ENCODE peak calls at places on chromosome 18, in five cellular contexts. W is PC-3, D is GM23248, Y is MM.1S, P is hepatocyte. Q is an unnamed sample.

GRCh38 chr18:45291616-45292612 is 323.4 kb upstream of the SLC14A2 start:
- DNase-seq in P (peak; percentile 51), W (no peak), Y (no peak), D (peak; percentile 56), Q (no peak)

GRCh38 chr18:75133721-75134645 is 75.0 kb downstream of the PTGR3 start:
- DNase-seq in W (no peak), P (no peak), D (no peak), Y (no peak), Q (no peak)

GRCh38 chr18:59298871-59299270 is 19.6 kb downstream of the CPLX4 start:
- DNase-seq in W (no peak), D (no peak), P (no peak), Y (no peak), Q (no peak)

GRCh38 chr18:47987456-47987735 is 56.9 kb upstream of the SMAD2 start:
- DNase-seq in D (no peak), P (no peak), Y (no peak), W (no peak), Q (no peak)

GRCh38 chr18:25056456-25056855 is 295.5 kb downstream of the ZNF521 start:
- DNase-seq in P (no peak), Y (no peak), D (no peak), W (no peak), Q (no peak)

GRCh38 chr18:3207565-3207964 is 12.2 kb downstream of the MYOM1 start:
- DNase-seq in Y (no peak), W (peak; percentile 80), D (peak; percentile 62), P (peak; percentile 40), Q (no peak)

GRCh38 chr18:9549405-9549804 is 65.0 kb downstream of the PPP4R1 start:
- DNase-seq in D (no peak), Y (no peak), W (peak; percentile 32), P (no peak), Q (peak; percentile 24)

GRCh38 chr18:6763524-6763923 is 34.0 kb downstream of the ARHGAP28 start:
- DNase-seq in W (no peak), P (no peak), Y (no peak), D (no peak), Q (no peak)

GRCh38 chr18:2991241-2991640 is 21.7 kb downstream of the LPIN2 start:
- DNase-seq in W (no peak), Y (no peak), P (no peak), D (no peak), Q (no peak)

GRCh38 chr18:67845035-67845434 is 328.5 kb upstream of the DSEL start:
- DNase-seq in Y (no peak), P (no peak), D (peak; percentile 24), W (peak; percentile 57), Q (no peak)

GRCh38 chr18:13039806-13040205 is 48.6 kb downstream of the CEP192 start:
- DNase-seq in D (peak; percentile 14), W (no peak), P (no peak), Y (no peak), Q (no peak)

GRCh38 chr18:49544362-49544761 is 17.5 kb upstream of the LIPG start:
- DNase-seq in Y (no peak), D (no peak), P (no peak), W (no peak), Q (no peak)

GRCh38 chr18:58870130-58870529 is 5.5 kb downstream of the ZNF532 start:
- DNase-seq in Y (no peak), D (no peak), P (no peak), W (no peak), Q (no peak)

GRCh38 chr18:3345452-3345851 is 83.5 kb downstream of the MYL12B start:
- DNase-seq in Y (no peak), D (peak; percentile 55), P (no peak), W (no peak), Q (no peak)

GRCh38 chr18:67266591-67267237 is 249.8 kb downstream of the DSEL start:
- DNase-seq in Y (no peak), D (peak; percentile 81), W (peak; percentile 75), P (no peak), Q (no peak)

GRCh38 chr18:39655341-39655740 is 2089.7 kb upstream of the CELF4 start:
- DNase-seq in D (no peak), W (no peak), P (no peak), Y (no peak), Q (no peak)

GRCh38 chr18:48608581-48608980 is 69.8 kb downstream of the CTIF start:
- DNase-seq in Y (no peak), W (no peak), P (no peak), D (no peak), Q (no peak)

GRCh38 chr18:40404284-40404683 is 1550.8 kb upstream of the PIK3C3 start:
- DNase-seq in D (peak; percentile 60), W (no peak), P (no peak), Y (no peak), Q (no peak)

GRCh38 chr18:28045880-28046279 is 131.1 kb downstream of the CDH2 start:
- DNase-seq in Y (no peak), D (peak; percentile 46), W (no peak), P (no peak), Q (no peak)

GRCh38 chr18:35041752-35042379 is 653 bp downstream of the MAPRE2 start:
- DNase-seq in P (no peak), W (no peak), Y (peak; percentile 13), D (peak; percentile 32), Q (no peak)

GRCh38 chr18:24590946-24591345 is 130.5 kb downstream of the HRH4 start:
- DNase-seq in D (no peak), P (no peak), Y (no peak), W (no peak), Q (no peak)

GRCh38 chr18:37537868-37538525 is 27.6 kb downstream of the CELF4 start:
- DNase-seq in W (peak; percentile 41), D (peak; percentile 83), P (peak; percentile 87), Y (peak; percentile 36), Q (peak; percentile 62)

GRCh38 chr18:63003899-63004298 is 288.6 kb downstream of the PHLPP1 start:
- DNase-seq in D (no peak), Y (no peak), W (peak; percentile 18), P (no peak), Q (no peak)

DNA sequence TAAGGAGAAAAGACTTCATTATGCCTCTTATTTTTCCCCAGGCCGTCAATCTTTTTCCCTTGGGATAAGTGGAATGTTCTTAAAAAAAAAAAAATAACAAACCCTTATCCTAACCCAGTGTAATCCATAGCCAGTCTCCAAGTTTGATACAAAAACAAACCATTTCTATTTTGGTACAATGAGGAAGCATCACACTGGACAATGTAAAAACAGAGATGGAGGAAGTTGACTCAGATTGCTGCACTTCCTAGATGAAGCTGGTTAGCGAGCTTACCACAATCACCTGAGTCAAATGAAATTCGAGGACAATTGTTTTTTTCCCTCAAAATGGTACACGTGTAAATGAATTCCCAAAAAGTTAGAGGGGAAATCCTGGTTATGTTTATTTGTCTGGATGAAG is 259.7 kb downstream of the TCF4 start:
- DNase-seq in Y (no peak), P (no peak), D (peak; percentile 56), W (no peak), Q (no peak)
- TF ChIP-seq EZH2phosphoT487 in Y (no peak), P (no peak), D (no peak), W (no peak), Q (no peak)

DNA sequence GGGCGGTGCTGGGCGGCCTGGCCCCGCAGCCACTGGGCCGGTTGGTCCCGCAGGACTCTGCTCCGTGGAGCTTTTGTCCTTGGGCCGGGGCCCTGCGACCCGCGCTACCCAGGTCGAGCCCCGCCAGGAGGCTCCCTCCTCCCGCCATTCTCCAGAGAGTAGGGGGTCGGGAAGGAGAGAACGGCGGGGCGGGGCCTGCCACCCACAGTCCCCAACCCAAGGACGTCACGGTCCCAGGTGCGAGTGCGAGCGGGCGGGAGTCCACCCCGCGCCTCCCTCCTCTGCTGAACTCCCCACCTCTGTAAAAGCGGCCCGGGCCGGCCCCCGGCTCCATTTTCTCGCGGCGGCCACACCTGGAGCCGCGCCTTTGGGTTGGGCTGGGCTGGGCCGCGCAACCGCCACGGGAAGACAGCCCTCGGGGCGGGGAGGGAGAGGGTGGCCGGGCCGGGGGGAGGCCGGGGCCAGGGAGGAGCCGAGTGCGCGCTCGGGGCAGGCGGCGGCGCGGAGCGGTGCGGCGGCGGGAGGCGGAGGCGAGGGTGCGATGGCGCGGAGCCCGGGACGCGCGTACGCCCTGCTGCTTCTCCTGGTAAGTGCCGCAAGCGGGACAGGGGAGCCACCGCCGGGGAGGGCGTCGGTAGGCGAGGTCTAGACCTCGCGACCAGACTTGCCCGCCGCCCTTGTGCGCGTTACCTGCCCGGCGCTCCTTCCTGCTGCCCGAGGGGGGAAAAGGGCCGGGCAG is at the start of gene DSG2:
- DNase-seq in P (peak; percentile 91), W (peak; percentile 59), Y (peak; percentile 67), D (peak; percentile 24), Q (no peak)
- TF ChIP-seq EZH2phosphoT487 in P (no peak), W (no peak), Y (no peak), D (no peak), Q (no peak)

GRCh38 chr18:55407191-55407590 is 180.8 kb downstream of the TCF4 start:
- DNase-seq in D (no peak), P (no peak), W (no peak), Y (no peak), Q (no peak)
- TF ChIP-seq EZH2phosphoT487 in D (no peak), P (no peak), W (no peak), Y (no peak), Q (no peak)

DNA sequence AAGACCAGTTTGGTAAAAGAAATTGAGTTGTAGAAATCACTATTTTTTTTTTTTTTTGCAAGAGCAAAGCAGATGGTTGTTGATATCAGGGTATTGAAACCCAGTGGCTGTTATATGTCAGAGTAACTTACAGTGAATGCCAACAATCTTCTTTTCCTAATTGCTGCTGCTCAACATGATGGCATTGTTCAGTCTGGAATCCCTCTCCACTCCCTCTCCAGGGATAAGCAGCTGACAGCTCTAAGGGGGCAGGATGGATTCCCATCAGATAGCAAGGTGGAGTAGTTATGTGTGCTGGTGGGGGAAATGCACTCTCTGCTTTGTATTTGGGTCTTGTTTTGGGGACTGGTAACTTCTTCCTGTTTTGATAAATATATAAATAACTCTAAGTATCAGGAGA is 200.0 kb downstream of the PIK3C3 start:
- DNase-seq in W (no peak), P (no peak), Y (no peak), D (no peak), Q (no peak)
- TF ChIP-seq EZH2phosphoT487 in W (no peak), P (no peak), Y (no peak), D (no peak), Q (no peak)

Q was measured in OCI-LY7.